ENCODE peak calls at places on chromosomes 6 and 20, in ten cellular contexts. One of them, this sample, is unnamed.

GRCh38 chr20:13402171-13402760 is 181.2 kb downstream of the ISM1 start:
- DNase-seq in caudate nucleus: no peak
- DNase-seq in iris pigment epithelial cell: no peak
- DNase-seq in mesenteric fat pad: no peak
- DNase-seq in HepG2: no peak
- DNase-seq in stimulated activated CD4-positive, alpha-beta T cell treated with anti-CD3 and anti-CD28 coated beads, Interleukin-4, amount 100 ng/mL, for 48 hours: no peak
- DNase-seq in T-helper 2 cell: no peak
- DNase-seq in psoas muscle: no peak
- DNase-seq in DMS79: no peak
- DNase-seq in fibroblast of the aortic adventitia: no peak
- DNase-seq in this sample: no peak

GRCh38 chr20:20195011-20195705 is 142.8 kb downstream of the CFAP61 start:
- DNase-seq in caudate nucleus: no peak
- DNase-seq in iris pigment epithelial cell: no peak
- DNase-seq in mesenteric fat pad: no peak
- DNase-seq in HepG2: no peak
- DNase-seq in stimulated activated CD4-positive, alpha-beta T cell treated with anti-CD3 and anti-CD28 coated beads, Interleukin-4, amount 100 ng/mL, for 48 hours: no peak
- DNase-seq in T-helper 2 cell: no peak
- DNase-seq in psoas muscle: no peak
- DNase-seq in DMS79: no peak
- DNase-seq in fibroblast of the aortic adventitia: no peak
- DNase-seq in this sample: no peak

GRCh38 chr20:32088759-32089158 is 20.8 kb upstream of the TM9SF4 start:
- DNase-seq in caudate nucleus: no peak
- DNase-seq in iris pigment epithelial cell: no peak
- DNase-seq in mesenteric fat pad: no peak
- DNase-seq in HepG2: no peak
- DNase-seq in stimulated activated CD4-positive, alpha-beta T cell treated with anti-CD3 and anti-CD28 coated beads, Interleukin-4, amount 100 ng/mL, for 48 hours: no peak
- DNase-seq in T-helper 2 cell: no peak
- DNase-seq in psoas muscle: no peak
- DNase-seq in DMS79: no peak
- DNase-seq in fibroblast of the aortic adventitia: no peak
- DNase-seq in this sample: no peak

GRCh38 chr6:83592770-83593394 is 80.5 kb downstream of the PRSS35 start:
- DNase-seq in caudate nucleus: no peak
- DNase-seq in iris pigment epithelial cell: peak
- DNase-seq in mesenteric fat pad: no peak
- DNase-seq in HepG2: peak
- DNase-seq in stimulated activated CD4-positive, alpha-beta T cell treated with anti-CD3 and anti-CD28 coated beads, Interleukin-4, amount 100 ng/mL, for 48 hours: no peak
- DNase-seq in T-helper 2 cell: no peak
- DNase-seq in psoas muscle: no peak
- DNase-seq in DMS79: no peak
- DNase-seq in fibroblast of the aortic adventitia: peak
- DNase-seq in this sample: no peak

GRCh38 chr20:44714701-44715494 is at the start of gene CCN5:
- DNase-seq in caudate nucleus: no peak
- DNase-seq in iris pigment epithelial cell: peak
- DNase-seq in mesenteric fat pad: peak
- DNase-seq in HepG2: peak
- DNase-seq in stimulated activated CD4-positive, alpha-beta T cell treated with anti-CD3 and anti-CD28 coated beads, Interleukin-4, amount 100 ng/mL, for 48 hours: no peak
- DNase-seq in T-helper 2 cell: no peak
- DNase-seq in psoas muscle: peak
- DNase-seq in DMS79: peak
- DNase-seq in fibroblast of the aortic adventitia: peak
- DNase-seq in this sample: peak

GRCh38 chr6:148952147-148953041 is 205.6 kb downstream of the UST start:
- DNase-seq in caudate nucleus: no peak
- DNase-seq in iris pigment epithelial cell: no peak
- DNase-seq in mesenteric fat pad: no peak
- DNase-seq in HepG2: no peak
- DNase-seq in stimulated activated CD4-positive, alpha-beta T cell treated with anti-CD3 and anti-CD28 coated beads, Interleukin-4, amount 100 ng/mL, for 48 hours: no peak
- DNase-seq in T-helper 2 cell: no peak
- DNase-seq in psoas muscle: no peak
- DNase-seq in DMS79: no peak
- DNase-seq in fibroblast of the aortic adventitia: peak
- DNase-seq in this sample: no peak

GRCh38 chr6:55069132-55069781 is 105.1 kb upstream of the HCRTR2 start:
- DNase-seq in caudate nucleus: no peak
- DNase-seq in iris pigment epithelial cell: peak
- DNase-seq in mesenteric fat pad: no peak
- DNase-seq in HepG2: peak
- DNase-seq in stimulated activated CD4-positive, alpha-beta T cell treated with anti-CD3 and anti-CD28 coated beads, Interleukin-4, amount 100 ng/mL, for 48 hours: no peak
- DNase-seq in T-helper 2 cell: no peak
- DNase-seq in psoas muscle: no peak
- DNase-seq in DMS79: no peak
- DNase-seq in fibroblast of the aortic adventitia: peak
- DNase-seq in this sample: no peak

GRCh38 chr20:62358171-62358719 is 8.9 kb downstream of the LAMA5 start:
- DNase-seq in caudate nucleus: no peak
- DNase-seq in iris pigment epithelial cell: no peak
- DNase-seq in mesenteric fat pad: no peak
- DNase-seq in HepG2: no peak
- DNase-seq in stimulated activated CD4-positive, alpha-beta T cell treated with anti-CD3 and anti-CD28 coated beads, Interleukin-4, amount 100 ng/mL, for 48 hours: no peak
- DNase-seq in T-helper 2 cell: no peak
- DNase-seq in psoas muscle: peak
- DNase-seq in DMS79: no peak
- DNase-seq in fibroblast of the aortic adventitia: no peak
- DNase-seq in this sample: no peak

This sample was measured in hypothalamus.